ENCODE peak calls at places on chromosomes 4 and X, in nine cellular contexts. One of them, this sample, is unnamed.

GRCh38 chr4:124636793-124637192 is 75.7 kb downstream of the ANKRD50 start:
- DNase-seq in AG20443: no peak
- DNase-seq in pons: no peak
- DNase-seq in naive thymus-derived CD8-positive, alpha-beta T cell: no peak
- DNase-seq in hypothalamus: no peak
- DNase-seq in amniotic epithelial cell: no peak
- DNase-seq in lung microvascular endothelial cell: no peak
- DNase-seq in HT1080: no peak
- DNase-seq in stimulated activated CD4-positive, alpha-beta T cell treated with anti-CD3 and anti-CD28 coated beads, Interleukin-2, amount 100 ng/mL, for 24 hours: no peak
- DNase-seq in this sample: peak

GRCh38 chr4:179307297-179308136 is 1865.3 kb upstream of the AGA start:
- DNase-seq in AG20443: peak
- DNase-seq in pons: no peak
- DNase-seq in naive thymus-derived CD8-positive, alpha-beta T cell: no peak
- DNase-seq in hypothalamus: no peak
- DNase-seq in amniotic epithelial cell: peak
- DNase-seq in lung microvascular endothelial cell: peak
- DNase-seq in HT1080: peak
- DNase-seq in stimulated activated CD4-positive, alpha-beta T cell treated with anti-CD3 and anti-CD28 coated beads, Interleukin-2, amount 100 ng/mL, for 24 hours: no peak
- DNase-seq in this sample: peak

GRCh38 chr4:8352368-8353157 is 83.0 kb downstream of the HTRA3 start:
- DNase-seq in AG20443: no peak
- DNase-seq in pons: no peak
- DNase-seq in naive thymus-derived CD8-positive, alpha-beta T cell: no peak
- DNase-seq in hypothalamus: no peak
- DNase-seq in amniotic epithelial cell: no peak
- DNase-seq in lung microvascular endothelial cell: no peak
- DNase-seq in HT1080: no peak
- DNase-seq in stimulated activated CD4-positive, alpha-beta T cell treated with anti-CD3 and anti-CD28 coated beads, Interleukin-2, amount 100 ng/mL, for 24 hours: no peak
- DNase-seq in this sample: peak

GRCh38 chr4:55733874-55734437 is 85.6 kb upstream of the EXOC1L start:
- DNase-seq in AG20443: peak
- DNase-seq in pons: no peak
- DNase-seq in naive thymus-derived CD8-positive, alpha-beta T cell: no peak
- DNase-seq in hypothalamus: no peak
- DNase-seq in amniotic epithelial cell: peak
- DNase-seq in lung microvascular endothelial cell: peak
- DNase-seq in HT1080: peak
- DNase-seq in stimulated activated CD4-positive, alpha-beta T cell treated with anti-CD3 and anti-CD28 coated beads, Interleukin-2, amount 100 ng/mL, for 24 hours: no peak
- DNase-seq in this sample: peak

GRCh38 chrX:71953391-71953790 is 42.7 kb downstream of the NHSL2 start:
- DNase-seq in AG20443: no peak
- DNase-seq in pons: no peak
- DNase-seq in naive thymus-derived CD8-positive, alpha-beta T cell: no peak
- DNase-seq in hypothalamus: no peak
- DNase-seq in amniotic epithelial cell: no peak
- DNase-seq in lung microvascular endothelial cell: no peak
- DNase-seq in HT1080: no peak
- DNase-seq in stimulated activated CD4-positive, alpha-beta T cell treated with anti-CD3 and anti-CD28 coated beads, Interleukin-2, amount 100 ng/mL, for 24 hours: no peak
- DNase-seq in this sample: no peak

GRCh38 chrX:155086202-155086840 is 15.0 kb downstream of the BRCC3 start:
- DNase-seq in AG20443: peak
- DNase-seq in pons: no peak
- DNase-seq in naive thymus-derived CD8-positive, alpha-beta T cell: no peak
- DNase-seq in hypothalamus: no peak
- DNase-seq in amniotic epithelial cell: peak
- DNase-seq in lung microvascular endothelial cell: peak
- DNase-seq in HT1080: no peak
- DNase-seq in stimulated activated CD4-positive, alpha-beta T cell treated with anti-CD3 and anti-CD28 coated beads, Interleukin-2, amount 100 ng/mL, for 24 hours: peak
- DNase-seq in this sample: peak

GRCh38 chr4:1448589-1449420 is 42.6 kb upstream of the NKX1-1 start:
- DNase-seq in AG20443: peak
- DNase-seq in pons: no peak
- DNase-seq in naive thymus-derived CD8-positive, alpha-beta T cell: no peak
- DNase-seq in hypothalamus: no peak
- DNase-seq in amniotic epithelial cell: no peak
- DNase-seq in lung microvascular endothelial cell: no peak
- DNase-seq in HT1080: no peak
- DNase-seq in stimulated activated CD4-positive, alpha-beta T cell treated with anti-CD3 and anti-CD28 coated beads, Interleukin-2, amount 100 ng/mL, for 24 hours: no peak
- DNase-seq in this sample: no peak

GRCh38 chr4:114384629-114385028 is 214.0 kb upstream of the UGT8 start:
- DNase-seq in AG20443: peak
- DNase-seq in pons: peak
- DNase-seq in naive thymus-derived CD8-positive, alpha-beta T cell: no peak
- DNase-seq in hypothalamus: no peak
- DNase-seq in amniotic epithelial cell: peak
- DNase-seq in lung microvascular endothelial cell: peak
- DNase-seq in HT1080: no peak
- DNase-seq in stimulated activated CD4-positive, alpha-beta T cell treated with anti-CD3 and anti-CD28 coated beads, Interleukin-2, amount 100 ng/mL, for 24 hours: no peak
- DNase-seq in this sample: peak

GRCh38 chr4:107906458-107907100 is 24.8 kb upstream of the CYP2U1 start:
- DNase-seq in AG20443: no peak
- DNase-seq in pons: no peak
- DNase-seq in naive thymus-derived CD8-positive, alpha-beta T cell: no peak
- DNase-seq in hypothalamus: no peak
- DNase-seq in amniotic epithelial cell: no peak
- DNase-seq in lung microvascular endothelial cell: no peak
- DNase-seq in HT1080: no peak
- DNase-seq in stimulated activated CD4-positive, alpha-beta T cell treated with anti-CD3 and anti-CD28 coated beads, Interleukin-2, amount 100 ng/mL, for 24 hours: no peak
- DNase-seq in this sample: no peak

GRCh38 chr4:140711910-140712309 is 44.3 kb downstream of the TBC1D9 start:
- DNase-seq in AG20443: no peak
- DNase-seq in pons: no peak
- DNase-seq in naive thymus-derived CD8-positive, alpha-beta T cell: no peak
- DNase-seq in hypothalamus: no peak
- DNase-seq in amniotic epithelial cell: peak
- DNase-seq in lung microvascular endothelial cell: no peak
- DNase-seq in HT1080: no peak
- DNase-seq in stimulated activated CD4-positive, alpha-beta T cell treated with anti-CD3 and anti-CD28 coated beads, Interleukin-2, amount 100 ng/mL, for 24 hours: no peak
- DNase-seq in this sample: peak

This sample was measured in choroid plexus epithelial cell.